ENCODE peak calls at places on chromosome 20, in seven cellular contexts. One of them, this sample, is unnamed.

GRCh38 chr20:49694450-49695071 is 19.1 kb downstream of the B4GALT5 start:
- DNase-seq in SK-N-SH: no peak
- DNase-seq in GM12878: no peak
- DNase-seq in A549: no peak
- DNase-seq in HepG2: no peak
- DNase-seq in HCT116: no peak
- DNase-seq in K562: no peak
- DNase-seq in this sample: no peak

GRCh38 chr20:11178946-11179654 is 505.3 kb upstream of the JAG1 start:
- DNase-seq in SK-N-SH: no peak
- DNase-seq in A549: peak; percentile 28
- DNase-seq in HCT116: peak; percentile 88
- DNase-seq in K562: no peak
- DNase-seq in GM12878: no peak
- DNase-seq in HepG2: peak; percentile 54
- DNase-seq in this sample: peak; percentile 55

GRCh38 chr20:13220194-13220856 is 749 bp upstream of the ISM1 start:
- DNase-seq in K562: no peak
- DNase-seq in A549: peak; percentile 55
- DNase-seq in SK-N-SH: peak; percentile 66
- DNase-seq in HepG2: no peak
- DNase-seq in GM12878: no peak
- DNase-seq in HCT116: no peak
- DNase-seq in this sample: no peak

GRCh38 chr20:363319-364078 is 16.6 kb downstream of the NRSN2 start:
- DNase-seq in SK-N-SH: no peak
- DNase-seq in GM12878: no peak
- DNase-seq in K562: peak; percentile 73
- DNase-seq in HepG2: peak; percentile 66
- DNase-seq in HCT116: no peak
- DNase-seq in A549: no peak
- DNase-seq in this sample: no peak

GRCh38 chr20:63567382-63568169 is 6.5 kb downstream of the HELZ2 start:
- DNase-seq in HepG2: no peak
- DNase-seq in GM12878: peak; percentile 60
- DNase-seq in SK-N-SH: no peak
- DNase-seq in HCT116: no peak
- DNase-seq in A549: no peak
- DNase-seq in K562: no peak
- DNase-seq in this sample: no peak

GRCh38 chr20:44909872-44910689 is at the start of gene PABPC1L:
- DNase-seq in A549: peak; percentile 70
- DNase-seq in HCT116: peak; percentile 49
- DNase-seq in SK-N-SH: peak; percentile 93
- DNase-seq in K562: peak; percentile 88
- DNase-seq in GM12878: peak; percentile 13
- DNase-seq in HepG2: peak; percentile 78
- DNase-seq in this sample: no peak

GRCh38 chr20:62802026-62802712 is 2.5 kb upstream of the OGFR start:
- DNase-seq in K562: no peak
- DNase-seq in A549: no peak
- DNase-seq in GM12878: no peak
- DNase-seq in HCT116: no peak
- DNase-seq in SK-N-SH: no peak
- DNase-seq in HepG2: no peak
- DNase-seq in this sample: no peak

GRCh38 chr20:17971571-17972013 is 2.8 kb downstream of the MGME1 start:
- DNase-seq in SK-N-SH: no peak
- DNase-seq in A549: no peak
- DNase-seq in K562: peak; percentile 64
- DNase-seq in GM12878: no peak
- DNase-seq in HCT116: no peak
- DNase-seq in HepG2: peak; percentile 80
- DNase-seq in this sample: no peak

GRCh38 chr20:12968472-12968871 is 40.3 kb upstream of the SPTLC3 start:
- DNase-seq in A549: no peak
- DNase-seq in GM12878: no peak
- DNase-seq in K562: no peak
- DNase-seq in SK-N-SH: no peak
- DNase-seq in HepG2: no peak
- DNase-seq in HCT116: no peak
- DNase-seq in this sample: no peak

GRCh38 chr20:48364055-48364454 is 463.7 kb downstream of the PREX1 start:
- DNase-seq in HepG2: no peak
- DNase-seq in SK-N-SH: no peak
- DNase-seq in GM12878: no peak
- DNase-seq in HCT116: no peak
- DNase-seq in A549: no peak
- DNase-seq in K562: no peak
- DNase-seq in this sample: no peak

GRCh38 chr20:55140631-55141030 is 665.2 kb downstream of the DOK5 start:
- DNase-seq in HepG2: no peak
- DNase-seq in SK-N-SH: no peak
- DNase-seq in A549: no peak
- DNase-seq in HCT116: no peak
- DNase-seq in K562: no peak
- DNase-seq in GM12878: no peak
- DNase-seq in this sample: no peak

GRCh38 chr20:41342474-41343464 is 2.1 kb downstream of the LPIN3 start:
- DNase-seq in A549: no peak
- DNase-seq in GM12878: no peak
- DNase-seq in SK-N-SH: no peak
- DNase-seq in K562: no peak
- DNase-seq in HepG2: no peak
- DNase-seq in HCT116: no peak
- DNase-seq in this sample: no peak

GRCh38 chr20:59559024-59559817 is 45.1 kb upstream of the PHACTR3 start:
- DNase-seq in K562: no peak
- DNase-seq in GM12878: no peak
- DNase-seq in HepG2: no peak
- DNase-seq in HCT116: no peak
- DNase-seq in SK-N-SH: no peak
- DNase-seq in A549: no peak
- DNase-seq in this sample: no peak

GRCh38 chr20:49561256-49561655 is 6.7 kb downstream of the PTGIS start:
- DNase-seq in GM12878: no peak
- DNase-seq in SK-N-SH: no peak
- DNase-seq in HCT116: no peak
- DNase-seq in HepG2: no peak
- DNase-seq in K562: no peak
- DNase-seq in A549: no peak
- DNase-seq in this sample: no peak

GRCh38 chr20:20463933-20464374 is 96.0 kb downstream of the INSM1 start:
- DNase-seq in HepG2: no peak
- DNase-seq in K562: no peak
- DNase-seq in SK-N-SH: no peak
- DNase-seq in GM12878: peak; percentile 35
- DNase-seq in A549: no peak
- DNase-seq in HCT116: no peak
- DNase-seq in this sample: no peak

GRCh38 chr20:16392346-16392745 is 180.9 kb downstream of the KIF16B start:
- DNase-seq in HCT116: no peak
- DNase-seq in SK-N-SH: no peak
- DNase-seq in HepG2: no peak
- DNase-seq in A549: no peak
- DNase-seq in K562: no peak
- DNase-seq in GM12878: peak; percentile 43
- DNase-seq in this sample: no peak

GRCh38 chr20:56628873-56629463 is at the start of gene TFAP2C:
- DNase-seq in K562: peak; percentile 74
- DNase-seq in HCT116: peak; percentile 54
- DNase-seq in GM12878: no peak
- DNase-seq in SK-N-SH: peak; percentile 62
- DNase-seq in HepG2: no peak
- DNase-seq in A549: peak; percentile 89
- DNase-seq in this sample: no peak

GRCh38 chr20:58542411-58543095 is 27.4 kb upstream of the APCDD1L start:
- DNase-seq in SK-N-SH: no peak
- DNase-seq in K562: peak; percentile 41
- DNase-seq in GM12878: no peak
- DNase-seq in HCT116: peak; percentile 7
- DNase-seq in HepG2: no peak
- DNase-seq in A549: no peak
- DNase-seq in this sample: no peak

GRCh38 chr20:19929749-19930148 is 87.4 kb upstream of the NAA20 start:
- DNase-seq in GM12878: no peak
- DNase-seq in SK-N-SH: no peak
- DNase-seq in HCT116: no peak
- DNase-seq in A549: no peak
- DNase-seq in HepG2: no peak
- DNase-seq in K562: no peak
- DNase-seq in this sample: no peak

GRCh38 chr20:35556871-35557270 is 15.0 kb downstream of the ERGIC3 start:
- DNase-seq in HepG2: no peak
- DNase-seq in K562: no peak
- DNase-seq in HCT116: no peak
- DNase-seq in GM12878: no peak
- DNase-seq in SK-N-SH: no peak
- DNase-seq in A549: no peak
- DNase-seq in this sample: no peak
- TF ChIP-seq REST in HepG2: no peak
- TF ChIP-seq REST in K562: no peak
- TF ChIP-seq REST in HCT116: no peak
- TF ChIP-seq REST in GM12878: no peak
- TF ChIP-seq REST in SK-N-SH: no peak
- TF ChIP-seq REST in A549: no peak
- TF ChIP-seq REST in this sample: no peak

GRCh38 chr20:29302979-29303644 is 1954.4 kb upstream of the DEFB115 start:
- DNase-seq in HepG2: no peak
- DNase-seq in K562: no peak
- DNase-seq in GM12878: no peak
- DNase-seq in HCT116: no peak
- DNase-seq in A549: no peak
- DNase-seq in SK-N-SH: no peak
- DNase-seq in this sample: no peak
- H3K9me3 ChIP-seq in HepG2: peaks cover 87% of the 10 kb centered on the region
- H3K9me3 ChIP-seq in K562: no peaks in the 10 kb centered on the region
- H3K9me3 ChIP-seq in GM12878: no peaks in the 10 kb centered on the region
- H3K9me3 ChIP-seq in HCT116: no peaks in the 10 kb centered on the region
- H3K9me3 ChIP-seq in A549: peaks cover 4% of the 10 kb centered on the region
- H3K9me3 ChIP-seq in SK-N-SH: no peaks in the 10 kb centered on the region
- H3K9me3 ChIP-seq in this sample: no peaks in the 10 kb centered on the region

GRCh38 chr20:1431158-1431557 is 35.5 kb downstream of the NSFL1C start:
- DNase-seq in HepG2: no peak
- DNase-seq in A549: no peak
- DNase-seq in K562: no peak
- DNase-seq in SK-N-SH: no peak
- DNase-seq in HCT116: no peak
- DNase-seq in GM12878: no peak
- DNase-seq in this sample: no peak

GRCh38 chr20:1430004-1430451 is 36.6 kb downstream of the NSFL1C start:
- DNase-seq in K562: no peak
- DNase-seq in GM12878: no peak
- DNase-seq in HCT116: no peak
- DNase-seq in HepG2: no peak
- DNase-seq in SK-N-SH: no peak
- DNase-seq in A549: no peak
- DNase-seq in this sample: no peak

GRCh38 chr20:1427457-1428054 is 34.7 kb upstream of the FKBP1A start:
- DNase-seq in HCT116: no peak
- DNase-seq in HepG2: peak; percentile 25
- DNase-seq in A549: no peak
- DNase-seq in SK-N-SH: peak; percentile 48
- DNase-seq in GM12878: no peak
- DNase-seq in K562: no peak
- DNase-seq in this sample: no peak

GRCh38 chr20:1426231-1426849 is 33.5 kb upstream of the FKBP1A start:
- DNase-seq in GM12878: no peak
- DNase-seq in HepG2: no peak
- DNase-seq in SK-N-SH: peak; percentile 14
- DNase-seq in K562: no peak
- DNase-seq in HCT116: no peak
- DNase-seq in A549: no peak
- DNase-seq in this sample: no peak

GRCh38 chr20:1429143-1429728 is 36.4 kb upstream of the FKBP1A start:
- DNase-seq in HCT116: no peak
- DNase-seq in A549: no peak
- DNase-seq in SK-N-SH: no peak
- DNase-seq in K562: no peak
- DNase-seq in GM12878: no peak
- DNase-seq in HepG2: no peak
- DNase-seq in this sample: no peak
- TF ChIP-seq REST in HCT116: no peak
- TF ChIP-seq REST in A549: no peak
- TF ChIP-seq REST in SK-N-SH: no peak
- TF ChIP-seq REST in K562: no peak
- TF ChIP-seq REST in GM12878: no peak
- TF ChIP-seq REST in HepG2: no peak
- TF ChIP-seq REST in this sample: no peak

GRCh38 chr20:23222531-23223200 is 127.9 kb upstream of the NXT1 start:
- DNase-seq in A549: no peak
- DNase-seq in K562: no peak
- DNase-seq in HCT116: no peak
- DNase-seq in GM12878: no peak
- DNase-seq in SK-N-SH: no peak
- DNase-seq in HepG2: no peak
- DNase-seq in this sample: no peak
- H3K9me3 ChIP-seq in A549: peaks cover 25% of the 10 kb centered on the region
- H3K9me3 ChIP-seq in K562: peaks cover 2% of the 10 kb centered on the region
- H3K9me3 ChIP-seq in HCT116: no peaks in the 10 kb centered on the region
- H3K9me3 ChIP-seq in GM12878: no peaks in the 10 kb centered on the region
- H3K9me3 ChIP-seq in SK-N-SH: peaks cover 7% of the 10 kb centered on the region
- H3K9me3 ChIP-seq in HepG2: peaks cover 40% of the 10 kb centered on the region
- H3K9me3 ChIP-seq in this sample: peaks cover 3% of the 10 kb centered on the region

This sample was measured in Panc1.